ENCODE peak calls at places on chromosomes 12 and 14, in six cellular contexts. R is tibial nerve; U is brain microvascular endothelial cell; F is CD8-positive, alpha-beta T cell; H is PC-3; Z is RWPE2. W is an unnamed sample.

GRCh38 chr12:61993734-61994345 is 266.4 kb upstream of the USP15 start:
- DNase-seq in R (no peak), U (peak), F (no peak), H (peak), Z (no peak), W (no peak)

GRCh38 chr12:113161415-113162016 is 12.0 kb downstream of the CFAP73 start:
- DNase-seq in R (no peak), U (no peak), F (no peak), H (peak), Z (no peak), W (no peak)

GRCh38 chr14:81517798-81518398 is 15.8 kb downstream of the SEL1L start:
- DNase-seq in R (no peak), U (peak), F (no peak), H (no peak), Z (no peak), W (no peak)

GRCh38 chr14:24123465-24124417 is 6.7 kb upstream of the FITM1 start:
- DNase-seq in R (no peak), U (no peak), F (no peak), H (no peak), Z (no peak), W (no peak)

GRCh38 chr14:105299654-105300541 is 903 bp downstream of the BRF1 start:
- DNase-seq in R (no peak), U (no peak), F (no peak), H (no peak), Z (no peak), W (no peak)

GRCh38 chr14:58749066-58749669 is 111.4 kb downstream of the DACT1 start:
- DNase-seq in R (peak), U (peak), F (no peak), H (peak), Z (no peak), W (no peak)

GRCh38 chr14:38125484-38125912 is 82.2 kb upstream of the SSTR1 start:
- DNase-seq in R (no peak), U (no peak), F (no peak), H (no peak), Z (no peak), W (no peak)

GRCh38 chr12:52521175-52521574 is 981 bp upstream of the KRT5 start:
- DNase-seq in R (no peak), U (no peak), F (no peak), H (peak), Z (peak), W (no peak)

GRCh38 chr12:40819427-40820108 is 127.3 kb downstream of the CNTN1 start:
- DNase-seq in R (no peak), U (no peak), F (no peak), H (no peak), Z (no peak), W (no peak)

GRCh38 chr14:70448633-70449032 is 3.3 kb upstream of the ADAM21 start:
- DNase-seq in R (no peak), U (peak), F (no peak), H (peak), Z (no peak), W (no peak)

GRCh38 chr14:90382491-90383125 is 14.2 kb upstream of the CALM1 start:
- DNase-seq in R (peak), U (peak), F (peak), H (peak), Z (no peak), W (peak)

GRCh38 chr12:106999444-106999843 is 12.5 kb upstream of the MTERF2 start:
- DNase-seq in R (peak), U (no peak), F (no peak), H (no peak), Z (peak), W (no peak)

GRCh38 chr14:68741839-68742470 is 50.9 kb downstream of the ZFP36L1 start:
- DNase-seq in R (peak), U (no peak), F (no peak), H (no peak), Z (no peak), W (no peak)

GRCh38 chr12:122656298-122656697 is 46.9 kb downstream of the HCAR2 start:
- DNase-seq in R (no peak), U (no peak), F (no peak), H (no peak), Z (no peak), W (no peak)

GRCh38 chr14:22689186-22689585 is 45.0 kb upstream of the OR6J1 start:
- DNase-seq in R (no peak), U (peak), F (no peak), H (peak), Z (peak), W (no peak)

GRCh38 chr12:70645494-70646317 is 8.5 kb upstream of the PTPRB start:
- DNase-seq in R (no peak), U (peak), F (no peak), H (peak), Z (peak), W (peak)

GRCh38 chr14:94643316-94644101 is 31.3 kb downstream of the SERPINA3 start:
- DNase-seq in R (no peak), U (no peak), F (no peak), H (no peak), Z (peak), W (no peak)

GRCh38 chr14:73720636-73721035 is 6.5 kb upstream of the PNMA1 start:
- DNase-seq in R (no peak), U (no peak), F (no peak), H (peak), Z (no peak), W (no peak)

GRCh38 chr14:73719791-73720190 is 5.6 kb upstream of the PNMA1 start:
- DNase-seq in R (no peak), U (no peak), F (no peak), H (peak), Z (no peak), W (no peak)

GRCh38 chr14:73717998-73718741 is 4.0 kb upstream of the PNMA1 start:
- DNase-seq in R (no peak), U (peak), F (no peak), H (peak), Z (no peak), W (no peak)

GRCh38 chr14:73718742-73719251 is 4.6 kb upstream of the PNMA1 start:
- DNase-seq in R (no peak), U (no peak), F (no peak), H (no peak), Z (peak), W (no peak)

DNA sequence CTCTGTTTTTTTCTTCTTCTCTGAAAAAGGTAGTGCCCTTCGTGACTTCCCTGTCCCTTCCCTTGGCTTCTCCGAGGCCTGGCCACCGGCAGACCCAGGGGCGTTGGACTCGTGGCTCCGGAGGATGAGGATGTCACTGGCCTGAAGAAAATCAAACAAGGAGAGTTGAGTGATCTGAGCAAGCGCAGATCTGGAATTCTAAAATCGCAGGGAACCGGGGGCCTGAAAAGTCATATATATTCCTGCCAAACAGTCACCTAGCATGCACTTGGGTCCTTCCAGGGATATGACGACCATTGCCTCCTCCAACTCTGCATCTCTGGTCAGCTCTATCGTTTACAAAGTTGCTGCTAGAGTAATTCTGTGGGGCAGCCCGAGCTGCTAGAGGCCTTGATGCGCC is 5.2 kb upstream of the PNMA1 start:
- DNase-seq in R (no peak), U (no peak), F (no peak), H (peak), Z (no peak), W (no peak)
- H3K27ac ChIP-seq in R (peak), U (no peak), F (no peak), H (no peak), Z (no peak), W (no peak)

GRCh38 chr12:46358325-46358700 is 14.3 kb downstream of the SLC38A2 start:
- DNase-seq in R (no peak), U (no peak), F (no peak), H (no peak), Z (no peak), W (no peak)

GRCh38 chr12:46359667-46360280 is 12.8 kb downstream of the SLC38A2 start:
- DNase-seq in R (no peak), U (no peak), F (no peak), H (no peak), Z (no peak), W (no peak)

GRCh38 chr12:46360370-46360769 is 12.2 kb downstream of the SLC38A2 start:
- DNase-seq in R (no peak), U (no peak), F (no peak), H (no peak), Z (no peak), W (no peak)

GRCh38 chr12:46357438-46358324 is 14.9 kb downstream of the SLC38A2 start:
- DNase-seq in R (no peak), U (peak), F (no peak), H (peak), Z (no peak), W (no peak)

DNA sequence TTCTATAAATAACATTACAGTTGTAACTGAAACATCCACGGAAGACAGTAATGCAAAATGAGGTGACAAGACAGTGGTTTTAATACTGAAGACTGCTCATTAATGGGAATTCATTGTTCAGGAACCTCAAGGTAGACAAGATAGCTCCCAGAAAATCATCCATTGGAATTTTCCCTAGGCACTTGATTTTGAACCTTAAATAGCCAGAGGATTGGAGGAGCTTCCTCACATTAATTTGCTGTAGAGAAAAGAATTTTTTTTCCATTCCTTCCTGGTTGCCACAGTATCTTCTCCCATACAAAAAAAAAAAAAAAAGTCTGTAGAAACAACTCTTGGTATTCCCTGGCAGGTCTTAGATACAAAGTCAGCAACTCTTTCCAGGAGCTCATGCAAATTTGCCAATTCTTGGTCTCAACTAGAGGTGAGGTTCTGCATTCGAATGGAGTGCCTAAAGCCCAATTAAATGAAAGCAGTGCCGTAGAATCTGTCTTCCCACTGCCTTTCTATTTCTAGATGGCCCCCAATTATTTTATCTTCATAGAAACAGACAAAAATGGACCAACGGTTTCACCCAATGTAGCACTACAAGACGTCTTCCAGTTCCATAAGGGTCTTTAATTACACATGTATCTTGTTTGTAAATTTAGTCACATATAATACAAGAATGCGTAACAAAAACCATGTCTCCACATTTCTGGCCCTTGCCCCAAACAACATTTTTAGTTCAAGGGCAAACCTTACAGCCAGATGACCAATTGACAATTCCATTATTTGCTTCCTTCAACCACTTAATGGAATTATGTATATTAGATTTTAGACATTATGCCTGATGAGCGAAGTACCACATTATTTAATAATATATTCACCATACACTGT is 13.5 kb downstream of the SLC38A2 start:
- DNase-seq in R (no peak), U (no peak), F (no peak), H (no peak), Z (no peak), W (no peak)
- H3K27ac ChIP-seq in R (no peak), U (no peak), F (no peak), H (no peak), Z (peak), W (no peak)

DNA sequence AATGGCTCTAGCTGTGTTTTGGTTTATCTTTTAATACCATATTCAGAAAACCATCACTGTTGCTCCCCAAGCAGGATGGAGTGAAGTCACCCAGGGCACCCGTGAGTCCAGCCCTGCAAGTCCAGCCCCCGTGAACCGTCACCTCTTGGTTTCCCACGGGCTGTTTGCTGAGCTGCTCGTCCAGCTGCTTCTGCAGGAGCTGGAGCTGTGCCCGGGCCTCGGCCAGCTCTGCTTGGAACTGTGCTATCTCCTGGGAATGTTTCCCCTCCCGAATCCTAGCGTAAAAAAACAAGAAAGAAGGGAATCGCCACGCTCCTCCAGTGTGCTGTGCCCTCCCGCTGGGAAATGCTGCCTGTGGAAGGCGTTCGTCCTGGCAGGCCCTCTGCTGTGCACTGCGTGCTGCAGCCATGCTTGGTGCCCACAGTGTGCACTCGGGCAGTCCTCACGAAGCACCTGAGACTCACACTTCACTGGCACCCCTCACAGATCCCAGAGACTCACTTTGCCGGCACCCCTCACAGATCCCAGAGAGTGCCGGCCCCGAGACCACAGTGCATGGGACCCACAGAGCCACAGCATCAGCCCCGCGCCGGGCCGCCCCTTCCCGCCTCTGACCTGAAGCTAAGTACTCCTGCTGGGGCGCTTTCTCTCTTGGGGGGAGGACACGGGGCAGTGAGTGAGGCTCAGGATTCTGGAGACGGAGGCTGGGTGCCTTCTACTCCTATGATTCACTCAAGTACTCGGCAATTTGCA is 15.4 kb upstream of the ANKLE2 start:
- DNase-seq in R (peak), U (peak), F (no peak), H (no peak), Z (no peak), W (peak)
- H3K27ac ChIP-seq in R (no peak), U (no peak), F (no peak), H (no peak), Z (no peak), W (no peak)

DNA sequence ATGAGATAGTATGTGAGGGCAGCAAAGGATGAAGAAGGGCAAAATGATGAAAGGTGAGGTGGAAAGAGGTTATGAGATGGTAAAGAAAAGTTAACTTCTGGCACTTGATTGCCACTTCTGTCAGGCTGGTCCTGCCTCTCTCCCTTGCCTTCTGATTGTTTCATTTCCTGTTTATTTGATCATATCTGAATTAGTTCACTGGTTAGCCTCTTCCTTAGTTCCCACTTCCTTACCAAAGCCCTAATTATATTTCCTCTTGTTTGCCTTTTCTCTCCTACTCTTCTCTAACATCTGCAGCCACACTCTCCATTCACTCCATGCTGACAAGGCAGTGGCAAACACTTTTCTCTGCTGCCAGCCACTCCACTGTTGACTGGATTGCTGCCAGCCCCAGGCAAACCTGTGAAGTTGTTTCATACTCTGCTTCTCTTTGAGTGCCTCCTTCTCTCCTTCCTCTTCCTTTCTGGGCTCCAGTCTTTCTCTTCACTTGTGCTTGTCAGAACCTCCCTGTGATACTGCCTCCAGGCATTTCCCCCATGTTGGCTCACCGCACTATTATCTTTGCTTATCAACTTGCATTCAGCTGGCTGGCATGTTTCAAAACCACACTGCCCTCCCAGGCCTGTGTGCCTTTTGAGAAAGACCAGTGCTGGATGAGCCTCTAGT is 8.1 kb downstream of the PNP start:
- DNase-seq in R (no peak), U (peak), F (peak), H (no peak), Z (no peak), W (peak)
- H3K27ac ChIP-seq in R (no peak), U (peak), F (peak), H (no peak), Z (no peak), W (no peak)

DNA sequence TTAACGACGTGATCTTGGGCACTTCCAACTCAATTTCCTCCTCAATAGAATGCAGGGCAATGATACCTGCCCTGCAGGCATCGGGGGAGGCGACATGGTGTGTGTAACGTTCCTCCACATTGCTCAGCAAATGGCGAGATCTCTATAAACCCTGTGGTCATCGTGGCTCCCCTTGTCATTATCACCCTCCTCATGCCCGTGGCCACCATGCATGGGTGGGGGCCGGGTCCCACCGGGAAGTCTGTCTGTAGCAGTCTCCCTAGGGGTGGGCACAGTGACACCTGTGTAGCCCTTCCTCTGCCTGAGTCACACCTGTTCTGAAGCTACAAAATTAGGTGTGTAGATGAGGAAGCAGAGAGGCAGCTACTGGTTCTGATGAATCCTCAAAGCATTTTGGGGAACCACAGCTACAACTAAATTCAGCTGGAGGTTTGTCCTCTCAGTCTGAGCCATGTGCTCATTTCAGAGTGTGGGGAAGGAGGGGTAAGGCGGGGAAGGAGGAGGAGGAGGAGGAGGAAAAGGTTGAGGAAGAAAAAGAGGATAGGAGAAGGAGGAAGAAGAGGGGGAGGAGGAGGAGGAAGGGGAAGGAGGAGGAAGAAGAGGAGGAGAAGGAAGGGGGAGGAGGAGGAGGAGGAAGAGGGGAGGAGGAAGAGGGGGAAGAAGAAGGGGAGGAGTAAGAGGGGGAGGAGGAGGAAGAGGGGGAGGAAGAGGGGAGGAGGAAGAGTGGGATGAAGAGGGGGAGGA is 11.0 kb upstream of the CACNA2D4 start:
- DNase-seq in R (no peak), U (no peak), F (no peak), H (no peak), Z (no peak), W (no peak)
- H3K27ac ChIP-seq in R (no peak), U (no peak), F (no peak), H (no peak), Z (no peak), W (no peak)

W was measured in heart right ventricle.